ENCODE peak calls at places on chromosomes 12 and 14, in ten cellular contexts. One of them, this sample, is unnamed. For H3K4me1, the result is how much of the 10 kb centered on the place peaks cover.

GRCh38 chr12:26798013-26798412 is 35.0 kb downstream of the ITPR2 start:
- DNase-seq in osteoblast: no peak
- DNase-seq in upper lobe of left lung: no peak
- DNase-seq in adipocyte: peak
- DNase-seq in breast epithelium: no peak
- DNase-seq in left lung: no peak
- DNase-seq in uterus: no peak
- DNase-seq in esophagus squamous epithelium: no peak
- DNase-seq in upper lobe of right lung: no peak
- DNase-seq in CD8-positive, alpha-beta T cell: no peak
- DNase-seq in this sample: no peak

GRCh38 chr14:21822109-21822508 is 148.5 kb upstream of the OR4E1 start:
- DNase-seq in uterus: no peak
- DNase-seq in upper lobe of left lung: no peak
- DNase-seq in left lung: no peak
- DNase-seq in CD8-positive, alpha-beta T cell: no peak
- DNase-seq in esophagus squamous epithelium: no peak
- DNase-seq in osteoblast: peak
- DNase-seq in adipocyte: no peak
- DNase-seq in breast epithelium: no peak
- DNase-seq in upper lobe of right lung: no peak
- DNase-seq in this sample: no peak

GRCh38 chr12:54840293-54840692 is 14.0 kb upstream of the MUCL1 start:
- DNase-seq in upper lobe of left lung: no peak
- DNase-seq in breast epithelium: no peak
- DNase-seq in left lung: no peak
- DNase-seq in upper lobe of right lung: no peak
- DNase-seq in uterus: no peak
- DNase-seq in osteoblast: no peak
- DNase-seq in adipocyte: no peak
- DNase-seq in esophagus squamous epithelium: no peak
- DNase-seq in CD8-positive, alpha-beta T cell: no peak
- DNase-seq in this sample: no peak

GRCh38 chr12:56900583-56900982 is 33.6 kb downstream of the SDR9C7 start:
- DNase-seq in uterus: no peak
- DNase-seq in adipocyte: peak
- DNase-seq in CD8-positive, alpha-beta T cell: no peak
- DNase-seq in upper lobe of left lung: peak
- DNase-seq in osteoblast: no peak
- DNase-seq in esophagus squamous epithelium: no peak
- DNase-seq in breast epithelium: no peak
- DNase-seq in left lung: no peak
- DNase-seq in upper lobe of right lung: no peak
- DNase-seq in this sample: no peak

GRCh38 chr14:23548351-23549318 is 2.9 kb downstream of the ZFHX2 start:
- DNase-seq in breast epithelium: no peak
- DNase-seq in uterus: no peak
- DNase-seq in osteoblast: peak
- DNase-seq in upper lobe of right lung: no peak
- DNase-seq in left lung: no peak
- DNase-seq in adipocyte: no peak
- DNase-seq in upper lobe of left lung: no peak
- DNase-seq in esophagus squamous epithelium: no peak
- DNase-seq in CD8-positive, alpha-beta T cell: no peak
- DNase-seq in this sample: no peak

GRCh38 chr14:70856851-70857498 is 47.7 kb upstream of the MAP3K9 start:
- DNase-seq in uterus: no peak
- DNase-seq in osteoblast: peak
- DNase-seq in esophagus squamous epithelium: no peak
- DNase-seq in upper lobe of right lung: no peak
- DNase-seq in adipocyte: peak
- DNase-seq in left lung: no peak
- DNase-seq in upper lobe of left lung: no peak
- DNase-seq in CD8-positive, alpha-beta T cell: no peak
- DNase-seq in breast epithelium: no peak
- DNase-seq in this sample: no peak

GRCh38 chr12:58877243-58877743 is 43.0 kb downstream of the LRIG3 start:
- DNase-seq in esophagus squamous epithelium: no peak
- DNase-seq in left lung: no peak
- DNase-seq in upper lobe of left lung: no peak
- DNase-seq in uterus: no peak
- DNase-seq in upper lobe of right lung: no peak
- DNase-seq in breast epithelium: no peak
- DNase-seq in CD8-positive, alpha-beta T cell: no peak
- DNase-seq in adipocyte: peak
- DNase-seq in osteoblast: peak
- DNase-seq in this sample: no peak

GRCh38 chr14:65290830-65291229 is 121.7 kb upstream of the FUT8 start:
- DNase-seq in breast epithelium: no peak
- DNase-seq in left lung: no peak
- DNase-seq in CD8-positive, alpha-beta T cell: no peak
- DNase-seq in osteoblast: peak
- DNase-seq in esophagus squamous epithelium: no peak
- DNase-seq in adipocyte: peak
- DNase-seq in upper lobe of right lung: no peak
- DNase-seq in uterus: no peak
- DNase-seq in upper lobe of left lung: no peak
- DNase-seq in this sample: no peak

GRCh38 chr14:64500088-64500487 is 3.5 kb downstream of the ZBTB25 start:
- DNase-seq in esophagus squamous epithelium: no peak
- DNase-seq in adipocyte: peak
- DNase-seq in upper lobe of right lung: no peak
- DNase-seq in uterus: no peak
- DNase-seq in osteoblast: no peak
- DNase-seq in left lung: no peak
- DNase-seq in CD8-positive, alpha-beta T cell: no peak
- DNase-seq in breast epithelium: no peak
- DNase-seq in upper lobe of left lung: no peak
- DNase-seq in this sample: no peak

GRCh38 chr14:89025581-89026236 is 201.3 kb downstream of the TTC8 start:
- DNase-seq in left lung: no peak
- DNase-seq in CD8-positive, alpha-beta T cell: no peak
- DNase-seq in uterus: peak
- DNase-seq in upper lobe of right lung: no peak
- DNase-seq in esophagus squamous epithelium: no peak
- DNase-seq in osteoblast: peak
- DNase-seq in adipocyte: peak
- DNase-seq in breast epithelium: no peak
- DNase-seq in upper lobe of left lung: peak
- DNase-seq in this sample: no peak

GRCh38 chr14:81990312-81990761 is 456.7 kb upstream of the SEL1L start:
- DNase-seq in upper lobe of right lung: no peak
- DNase-seq in adipocyte: peak
- DNase-seq in esophagus squamous epithelium: no peak
- DNase-seq in osteoblast: no peak
- DNase-seq in breast epithelium: no peak
- DNase-seq in CD8-positive, alpha-beta T cell: no peak
- DNase-seq in upper lobe of left lung: no peak
- DNase-seq in uterus: peak
- DNase-seq in left lung: no peak
- DNase-seq in this sample: no peak

GRCh38 chr14:70086685-70087379 is 101.9 kb downstream of the SLC8A3 start:
- DNase-seq in upper lobe of right lung: no peak
- DNase-seq in upper lobe of left lung: no peak
- DNase-seq in CD8-positive, alpha-beta T cell: no peak
- DNase-seq in osteoblast: no peak
- DNase-seq in uterus: no peak
- DNase-seq in esophagus squamous epithelium: no peak
- DNase-seq in adipocyte: peak
- DNase-seq in breast epithelium: no peak
- DNase-seq in left lung: no peak
- DNase-seq in this sample: no peak

GRCh38 chr14:105315941-105316562 is 1.5 kb downstream of the PACS2 start:
- DNase-seq in uterus: no peak
- DNase-seq in osteoblast: peak
- DNase-seq in upper lobe of right lung: no peak
- DNase-seq in breast epithelium: no peak
- DNase-seq in upper lobe of left lung: no peak
- DNase-seq in CD8-positive, alpha-beta T cell: no peak
- DNase-seq in esophagus squamous epithelium: no peak
- DNase-seq in left lung: peak
- DNase-seq in adipocyte: peak
- DNase-seq in this sample: no peak

GRCh38 chr12:48750215-48750614 is 33.7 kb upstream of the CCNT1 start:
- DNase-seq in esophagus squamous epithelium: no peak
- DNase-seq in CD8-positive, alpha-beta T cell: no peak
- DNase-seq in breast epithelium: no peak
- DNase-seq in left lung: no peak
- DNase-seq in uterus: no peak
- DNase-seq in adipocyte: peak
- DNase-seq in upper lobe of left lung: no peak
- DNase-seq in upper lobe of right lung: no peak
- DNase-seq in osteoblast: no peak
- DNase-seq in this sample: no peak

GRCh38 chr12:112151766-112152541 is 26.6 kb downstream of the TRAFD1 start:
- DNase-seq in left lung: no peak
- DNase-seq in upper lobe of left lung: no peak
- DNase-seq in breast epithelium: no peak
- DNase-seq in uterus: no peak
- DNase-seq in upper lobe of right lung: peak
- DNase-seq in esophagus squamous epithelium: no peak
- DNase-seq in CD8-positive, alpha-beta T cell: no peak
- DNase-seq in adipocyte: no peak
- DNase-seq in osteoblast: no peak
- DNase-seq in this sample: no peak

GRCh38 chr14:64704145-64704742 is at the start of gene PLEKHG3:
- DNase-seq in uterus: peak
- DNase-seq in CD8-positive, alpha-beta T cell: no peak
- DNase-seq in upper lobe of left lung: peak
- DNase-seq in adipocyte: peak
- DNase-seq in esophagus squamous epithelium: no peak
- DNase-seq in breast epithelium: peak
- DNase-seq in osteoblast: peak
- DNase-seq in upper lobe of right lung: peak
- DNase-seq in left lung: peak
- DNase-seq in this sample: no peak

DNA sequence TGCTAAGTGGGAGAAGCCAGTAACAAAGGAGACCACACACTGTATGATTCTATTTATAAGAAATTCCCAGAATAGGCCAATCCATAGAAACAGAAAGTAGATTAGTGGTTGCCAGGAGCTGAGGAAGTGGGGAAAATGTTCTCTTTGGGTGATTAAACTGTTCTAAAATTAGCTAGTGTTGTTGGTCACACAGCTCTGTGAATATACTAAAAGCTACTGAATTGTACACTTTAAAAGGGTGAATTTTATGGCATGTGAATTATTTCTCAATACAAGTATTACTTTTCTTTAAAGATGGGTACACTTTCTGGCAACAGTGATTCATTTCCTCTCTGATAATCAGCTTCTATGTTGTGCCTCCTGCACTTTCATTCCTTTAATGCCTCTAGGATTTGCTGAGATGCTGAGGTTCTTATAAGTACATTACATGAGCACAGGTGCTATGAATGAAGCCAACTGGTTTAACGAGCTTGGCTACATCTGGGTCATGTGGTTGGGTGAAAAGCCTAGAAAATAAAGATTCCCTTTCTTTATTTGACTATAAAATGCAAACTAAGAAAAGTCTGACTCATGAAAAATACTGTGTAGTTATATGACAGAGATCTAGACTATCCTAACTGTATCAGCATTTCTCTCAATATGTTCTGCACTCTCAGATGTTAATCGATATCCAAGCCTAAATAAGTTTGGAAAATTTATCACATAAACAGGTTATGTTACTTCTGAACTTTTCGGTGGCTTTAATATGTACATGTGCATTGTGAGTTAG is 132.9 kb downstream of the DAAM1 start:
- DNase-seq in osteoblast: no peak
- DNase-seq in esophagus squamous epithelium: no peak
- DNase-seq in CD8-positive, alpha-beta T cell: no peak
- DNase-seq in breast epithelium: no peak
- DNase-seq in upper lobe of right lung: no peak
- DNase-seq in left lung: no peak
- DNase-seq in adipocyte: peak
- DNase-seq in upper lobe of left lung: no peak
- DNase-seq in uterus: no peak
- DNase-seq in this sample: no peak
- H3K4me1 ChIP-seq in osteoblast: under half
- H3K4me1 ChIP-seq in esophagus squamous epithelium: under half
- H3K4me1 ChIP-seq in CD8-positive, alpha-beta T cell: under half
- H3K4me1 ChIP-seq in breast epithelium: under half
- H3K4me1 ChIP-seq in upper lobe of right lung: under half
- H3K4me1 ChIP-seq in left lung: under half
- H3K4me1 ChIP-seq in adipocyte: under half
- H3K4me1 ChIP-seq in upper lobe of left lung: under half
- H3K4me1 ChIP-seq in uterus: under half
- H3K4me1 ChIP-seq in this sample: half or more

GRCh38 chr14:101182476-101182875 is 279.0 kb upstream of the RTL1 start:
- DNase-seq in left lung: peak
- DNase-seq in uterus: no peak
- DNase-seq in osteoblast: no peak
- DNase-seq in upper lobe of right lung: no peak
- DNase-seq in adipocyte: no peak
- DNase-seq in upper lobe of left lung: no peak
- DNase-seq in CD8-positive, alpha-beta T cell: no peak
- DNase-seq in breast epithelium: peak
- DNase-seq in esophagus squamous epithelium: no peak
- DNase-seq in this sample: peak
- H3K4me3 ChIP-seq in left lung: no peak
- H3K4me3 ChIP-seq in uterus: no peak
- H3K4me3 ChIP-seq in osteoblast: no peak
- H3K4me3 ChIP-seq in upper lobe of right lung: no peak
- H3K4me3 ChIP-seq in adipocyte: no peak
- H3K4me3 ChIP-seq in upper lobe of left lung: no peak
- H3K4me3 ChIP-seq in CD8-positive, alpha-beta T cell: no peak
- H3K4me3 ChIP-seq in breast epithelium: no peak
- H3K4me3 ChIP-seq in esophagus squamous epithelium: no peak
- H3K4me3 ChIP-seq in this sample: no peak

GRCh38 chr12:1184402-1184801 is 193.4 kb downstream of the ERC1 start:
- DNase-seq in uterus: no peak
- DNase-seq in upper lobe of left lung: no peak
- DNase-seq in esophagus squamous epithelium: no peak
- DNase-seq in adipocyte: no peak
- DNase-seq in breast epithelium: no peak
- DNase-seq in osteoblast: no peak
- DNase-seq in CD8-positive, alpha-beta T cell: no peak
- DNase-seq in left lung: no peak
- DNase-seq in upper lobe of right lung: no peak
- DNase-seq in this sample: no peak
- H3K4me1 ChIP-seq in uterus: under half
- H3K4me1 ChIP-seq in upper lobe of left lung: under half
- H3K4me1 ChIP-seq in esophagus squamous epithelium: under half
- H3K4me1 ChIP-seq in adipocyte: under half
- H3K4me1 ChIP-seq in breast epithelium: under half
- H3K4me1 ChIP-seq in osteoblast: under half
- H3K4me1 ChIP-seq in CD8-positive, alpha-beta T cell: under half
- H3K4me1 ChIP-seq in left lung: under half
- H3K4me1 ChIP-seq in upper lobe of right lung: under half
- H3K4me1 ChIP-seq in this sample: under half

DNA sequence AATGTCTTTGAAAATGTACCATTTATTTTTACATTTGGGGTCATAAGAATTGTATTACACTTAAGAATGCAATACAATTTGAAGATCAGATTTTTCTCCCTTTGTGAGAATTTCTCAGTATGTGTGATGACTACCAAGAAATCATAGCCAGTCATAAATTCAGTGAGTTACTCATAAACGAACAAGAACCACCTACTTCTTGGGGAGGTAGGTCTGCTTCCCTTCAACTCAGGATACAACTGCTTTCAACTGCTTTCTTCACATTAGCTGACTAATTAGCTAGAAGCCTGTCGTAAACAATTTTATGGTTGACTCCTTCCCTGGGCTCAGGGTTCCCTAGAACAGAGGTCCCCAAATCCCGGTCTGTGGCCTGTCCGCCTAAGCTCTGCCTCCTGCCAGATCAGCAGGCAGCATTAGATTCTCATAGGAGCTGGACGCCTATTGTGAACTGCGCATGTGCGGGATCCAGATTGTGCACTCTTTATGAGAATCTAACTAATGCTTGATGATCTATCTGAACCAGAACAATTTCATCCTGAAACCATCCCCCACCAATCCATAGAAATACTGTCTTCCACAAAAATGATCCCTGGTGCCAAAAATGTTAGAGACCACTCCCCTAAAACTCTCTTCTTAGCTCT is 3.7 kb downstream of the ANG start:
- DNase-seq in left lung: no peak
- DNase-seq in adipocyte: no peak
- DNase-seq in osteoblast: no peak
- DNase-seq in esophagus squamous epithelium: no peak
- DNase-seq in CD8-positive, alpha-beta T cell: no peak
- DNase-seq in upper lobe of right lung: no peak
- DNase-seq in upper lobe of left lung: no peak
- DNase-seq in breast epithelium: no peak
- DNase-seq in uterus: no peak
- DNase-seq in this sample: no peak
- H3K4me3 ChIP-seq in left lung: no peak
- H3K4me3 ChIP-seq in adipocyte: no peak
- H3K4me3 ChIP-seq in osteoblast: no peak
- H3K4me3 ChIP-seq in esophagus squamous epithelium: no peak
- H3K4me3 ChIP-seq in CD8-positive, alpha-beta T cell: no peak
- H3K4me3 ChIP-seq in upper lobe of right lung: no peak
- H3K4me3 ChIP-seq in upper lobe of left lung: no peak
- H3K4me3 ChIP-seq in breast epithelium: no peak
- H3K4me3 ChIP-seq in uterus: no peak
- H3K4me3 ChIP-seq in this sample: no peak

This sample was measured in vagina.